ENCODE peak calls at places on chromosomes 6 and 20, in five cellular contexts. I is SK-N-SH, H is IMR-90, L is GM12878, S is A549. U is an unnamed sample.

GRCh38 chr20:62814060-62814708 is 2.7 kb upstream of the COL9A3 start:
- DNase-seq in L (no peak), I (no peak), S (no peak), H (no peak), U (no peak)

GRCh38 chr20:37358366-37359150 is 12.6 kb downstream of the SRC start:
- DNase-seq in I (peak; percentile 19), H (no peak), S (no peak), L (no peak), U (no peak)

GRCh38 chr6:141309295-141309694 is 823.4 kb upstream of the GJE1 start:
- DNase-seq in L (no peak), I (no peak), S (no peak), H (no peak), U (peak; percentile 3)

GRCh38 chr6:101626264-101626663 is 232.8 kb downstream of the GRIK2 start:
- DNase-seq in S (no peak), H (no peak), I (no peak), L (no peak), U (no peak)

GRCh38 chr20:50594591-50595432 is 84.6 kb downstream of the PTPN1 start:
- DNase-seq in I (no peak), S (no peak), L (no peak), H (no peak), U (no peak)

GRCh38 chr6:4489538-4489937 is 286.7 kb upstream of the CDYL start:
- DNase-seq in I (no peak), S (no peak), H (no peak), L (no peak), U (no peak)

GRCh38 chr20:15359056-15359455 is 1021.6 kb upstream of the FLRT3 start:
- DNase-seq in S (peak; percentile 21), L (no peak), I (no peak), H (peak; percentile 3), U (no peak)

GRCh38 chr6:56642366-56643261 is at the start of gene DST:
- DNase-seq in S (peak; percentile 26), L (no peak), H (peak; percentile 95), I (no peak), U (peak; percentile 81)

GRCh38 chr6:31402324-31403282 is 792 bp upstream of the MICA start:
- DNase-seq in S (no peak), I (no peak), L (no peak), H (no peak), U (no peak)

GRCh38 chr20:60206259-60206658 is 248.0 kb downstream of the CDH26 start:
- DNase-seq in L (no peak), S (peak; percentile 18), H (peak; percentile 49), I (peak; percentile 43), U (peak; percentile 31)

DNA sequence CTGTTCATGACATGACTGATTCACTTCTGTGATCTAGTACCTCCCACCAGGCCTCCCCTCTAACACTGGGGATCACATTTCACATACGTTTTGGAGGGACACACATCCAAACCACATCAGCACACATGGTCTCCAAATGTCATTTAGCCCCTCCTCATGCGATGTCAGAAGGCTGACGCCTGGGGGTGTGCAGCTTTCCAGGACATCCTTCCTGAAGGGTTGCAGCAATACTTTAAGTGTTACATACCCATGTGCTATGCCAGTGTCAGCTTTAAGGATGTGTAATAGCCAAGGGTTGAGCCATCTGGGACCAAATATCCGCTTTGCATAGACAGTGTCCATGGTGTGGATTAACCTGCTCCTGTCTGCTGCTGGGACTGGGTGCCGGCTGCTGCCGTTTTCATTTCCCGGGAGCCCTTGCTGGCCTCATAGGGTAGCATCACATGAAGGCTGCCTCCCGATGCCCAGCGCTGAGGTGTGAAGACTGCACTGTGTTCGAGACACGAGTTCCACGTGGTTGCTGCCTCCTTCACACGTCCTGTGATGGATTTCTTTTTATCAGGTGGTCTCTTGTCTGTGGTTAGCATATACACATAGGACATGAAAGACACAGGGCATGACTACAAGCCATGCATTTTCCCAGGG is 219.0 kb downstream of the THBS2 start:
- DNase-seq in S (no peak), H (peak; percentile 10), I (no peak), L (no peak), U (no peak)
- TF ChIP-seq SMC3 in S (no peak), H (no peak), I (no peak), L (no peak), U (no peak)

DNA sequence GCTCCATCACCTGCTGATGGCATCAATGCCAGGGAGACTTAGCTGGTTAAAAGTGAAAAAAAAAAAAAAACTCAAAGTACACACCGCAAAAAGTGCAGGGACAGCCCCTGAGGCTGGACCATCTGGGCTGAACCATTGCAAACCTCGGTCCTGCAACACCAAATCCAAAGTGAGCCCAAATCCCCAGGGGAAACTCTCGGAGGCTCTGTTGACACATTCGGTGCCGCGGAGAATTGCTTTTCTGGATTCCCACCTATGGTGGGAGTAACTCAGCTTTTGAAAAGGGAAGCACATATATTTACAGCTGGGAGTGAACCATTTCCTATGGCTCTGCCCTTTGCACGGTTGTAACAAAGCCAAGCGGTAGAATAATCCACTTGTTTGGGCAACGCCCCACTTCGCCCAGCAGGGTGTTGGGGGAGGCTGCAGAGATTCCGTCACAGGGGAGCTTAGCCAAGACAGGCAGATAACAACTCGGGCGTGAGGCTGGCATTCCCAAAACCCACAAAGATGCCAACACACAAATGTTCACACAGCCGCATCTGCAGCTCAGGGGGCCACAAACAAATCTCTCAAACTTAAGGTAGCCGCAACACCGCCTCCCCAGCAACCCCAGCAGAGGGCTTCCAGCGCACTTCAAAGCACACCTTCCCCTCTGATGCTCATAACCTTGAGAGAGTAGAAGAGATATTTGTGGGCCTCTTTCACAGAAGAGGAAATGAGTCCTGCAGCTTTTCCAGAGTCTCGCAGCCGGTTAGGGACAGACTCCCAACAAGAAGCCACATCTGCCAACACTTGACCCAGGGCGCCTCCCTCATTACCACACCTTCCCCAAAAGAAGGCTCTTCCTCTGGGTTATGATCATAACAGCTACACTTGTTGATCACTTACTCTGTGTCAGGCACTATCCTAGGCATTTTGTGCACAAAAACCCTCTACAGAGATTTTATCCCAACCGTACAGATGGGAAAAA is 11.4 kb downstream of the ZC3H12D start:
- DNase-seq in L (no peak), I (no peak), S (peak; percentile 12), H (no peak), U (peak; percentile 65)
- TF ChIP-seq SMC3 in L (no peak), I (no peak), S (no peak), H (no peak), U (peak; percentile 41)

GRCh38 chr20:58214310-58214709 is 14.1 kb downstream of the ANKRD60 start:
- DNase-seq in I (no peak), S (no peak), H (no peak), L (no peak), U (no peak)

GRCh38 chr20:58215116-58215515 is 13.3 kb downstream of the ANKRD60 start:
- DNase-seq in I (no peak), S (no peak), L (no peak), H (no peak), U (no peak)

GRCh38 chr20:58218665-58219341 is 9.7 kb downstream of the ANKRD60 start:
- DNase-seq in I (no peak), L (no peak), H (no peak), S (no peak), U (no peak)

GRCh38 chr20:58213716-58214115 is 14.7 kb downstream of the ANKRD60 start:
- DNase-seq in S (no peak), L (no peak), I (no peak), H (no peak), U (no peak)

DNA sequence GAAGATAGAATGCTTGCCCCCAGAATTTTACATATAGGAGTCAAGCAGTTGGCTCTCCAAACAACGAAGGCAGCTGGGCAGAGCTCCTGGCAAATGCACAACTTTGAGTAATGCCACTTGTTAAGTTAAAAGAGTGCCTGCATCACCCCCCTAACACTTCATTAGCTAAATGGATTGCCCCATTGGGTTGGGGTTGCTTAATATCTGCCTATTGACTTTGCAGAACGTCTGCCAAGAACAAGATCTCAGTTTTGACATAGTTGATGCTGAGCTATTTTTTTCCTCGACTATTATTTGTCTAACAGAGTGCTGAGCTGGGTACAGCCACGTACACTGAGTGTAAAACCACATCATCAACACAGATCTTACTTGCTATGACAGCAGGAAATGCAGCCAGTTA is 12.1 kb downstream of the ANKRD60 start:
- DNase-seq in H (peak; percentile 19), S (no peak), L (no peak), I (no peak), U (no peak)
- TF ChIP-seq SMC3 in H (no peak), S (no peak), L (no peak), I (no peak), U (no peak)

DNA sequence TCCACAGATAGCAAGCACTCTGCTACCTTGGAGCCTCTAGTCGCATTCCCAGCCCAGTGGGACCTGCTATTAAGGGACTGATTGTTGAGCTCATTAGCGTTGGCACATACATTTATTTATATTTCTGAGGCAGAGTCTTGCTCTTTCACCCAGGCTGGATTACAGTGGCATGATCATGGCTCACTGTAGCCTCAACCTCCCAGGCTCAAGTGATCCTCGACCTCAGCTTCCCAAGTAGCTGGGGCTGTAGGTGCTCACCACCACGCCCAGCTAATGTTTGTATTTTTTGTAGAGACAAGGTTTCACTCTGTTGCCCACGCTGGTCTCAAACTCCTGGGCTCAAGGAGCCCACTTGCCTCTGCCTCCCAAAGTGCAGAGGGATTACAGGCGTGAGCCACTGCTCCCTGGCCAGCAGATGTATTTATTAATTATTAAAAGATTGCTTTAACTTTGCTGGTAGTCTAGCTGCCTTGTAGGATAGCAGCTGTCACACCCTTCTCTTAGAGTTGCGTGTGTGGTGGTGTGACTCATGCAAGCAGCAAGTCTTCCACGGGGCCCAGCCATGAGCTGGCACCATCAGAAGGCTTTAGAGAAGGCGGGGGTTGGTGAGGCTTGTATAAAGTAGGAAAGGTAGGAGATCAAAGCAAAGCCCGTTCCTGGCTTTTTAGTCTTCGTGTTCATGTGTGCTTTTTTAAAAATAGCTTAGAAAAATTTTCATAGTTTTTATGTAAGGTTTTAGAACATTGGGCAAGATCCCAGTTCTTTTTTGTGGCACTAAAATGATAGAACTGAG is 16.5 kb downstream of the ACTR5 start:
- DNase-seq in S (peak; percentile 86), H (peak; percentile 93), I (no peak), L (no peak), U (peak; percentile 35)
- TF ChIP-seq SMC3 in S (no peak), H (no peak), I (no peak), L (no peak), U (no peak)

GRCh38 chr20:2932497-2932896 is 59.2 kb downstream of the PTPRA start:
- DNase-seq in I (no peak), S (no peak), H (no peak), L (no peak), U (no peak)
- TF ChIP-seq SMC3 in I (no peak), S (no peak), H (no peak), L (no peak), U (no peak)

U was measured in HepG2.